ENCODE peak calls at places on chromosomes 13 and 19, in five cellular contexts. One of them, this sample, is unnamed.

GRCh38 chr13:95176611-95177259 is 124.5 kb downstream of the ABCC4 start:
- DNase-seq in C1 segment of cervical spinal cord: no peak
- DNase-seq in WTC11: no peak
- DNase-seq in NCI-H748 treated with DMSO at 0.1 percent for 48 hours: no peak
- DNase-seq in amygdala: no peak
- DNase-seq in this sample: no peak

GRCh38 chr13:109586509-109587346 is 199.7 kb downstream of the IRS2 start:
- DNase-seq in C1 segment of cervical spinal cord: no peak
- DNase-seq in WTC11: no peak
- DNase-seq in NCI-H748 treated with DMSO at 0.1 percent for 48 hours: no peak
- DNase-seq in amygdala: no peak
- DNase-seq in this sample: no peak

GRCh38 chr13:41065098-41065497 is 3.8 kb downstream of the WBP4 start:
- DNase-seq in C1 segment of cervical spinal cord: no peak
- DNase-seq in WTC11: no peak
- DNase-seq in NCI-H748 treated with DMSO at 0.1 percent for 48 hours: no peak
- DNase-seq in amygdala: no peak
- DNase-seq in this sample: no peak

GRCh38 chr19:54439174-54439851 is 9.7 kb upstream of the LENG8 start:
- DNase-seq in C1 segment of cervical spinal cord: peak; percentile 60
- DNase-seq in WTC11: peak; percentile 79
- DNase-seq in NCI-H748 treated with DMSO at 0.1 percent for 48 hours: no peak
- DNase-seq in amygdala: peak; percentile 56
- DNase-seq in this sample: no peak

GRCh38 chr13:28229522-28229921 is 91.2 kb downstream of the PAN3 start:
- DNase-seq in C1 segment of cervical spinal cord: no peak
- DNase-seq in WTC11: no peak
- DNase-seq in NCI-H748 treated with DMSO at 0.1 percent for 48 hours: no peak
- DNase-seq in amygdala: no peak
- DNase-seq in this sample: no peak

GRCh38 chr13:60745343-60745742 is 348.3 kb downstream of the TDRD3 start:
- DNase-seq in C1 segment of cervical spinal cord: no peak
- DNase-seq in WTC11: no peak
- DNase-seq in NCI-H748 treated with DMSO at 0.1 percent for 48 hours: no peak
- DNase-seq in amygdala: no peak
- DNase-seq in this sample: no peak

GRCh38 chr13:112959701-112960542 is 9.1 kb upstream of the MCF2L start:
- DNase-seq in C1 segment of cervical spinal cord: no peak
- DNase-seq in WTC11: no peak
- DNase-seq in NCI-H748 treated with DMSO at 0.1 percent for 48 hours: no peak
- DNase-seq in amygdala: no peak
- DNase-seq in this sample: no peak

GRCh38 chr19:41416194-41416674 is 10.9 kb downstream of the B3GNT8 start:
- DNase-seq in C1 segment of cervical spinal cord: no peak
- DNase-seq in WTC11: no peak
- DNase-seq in NCI-H748 treated with DMSO at 0.1 percent for 48 hours: no peak
- DNase-seq in amygdala: no peak
- DNase-seq in this sample: no peak

GRCh38 chr13:44826586-44827350 is 162.5 kb downstream of the NUFIP1 start:
- DNase-seq in C1 segment of cervical spinal cord: no peak
- DNase-seq in WTC11: no peak
- DNase-seq in NCI-H748 treated with DMSO at 0.1 percent for 48 hours: no peak
- DNase-seq in amygdala: no peak
- DNase-seq in this sample: no peak

GRCh38 chr13:95502216-95502615 is 50.3 kb upstream of the CLDN10 start:
- DNase-seq in C1 segment of cervical spinal cord: no peak
- DNase-seq in WTC11: no peak
- DNase-seq in NCI-H748 treated with DMSO at 0.1 percent for 48 hours: no peak
- DNase-seq in amygdala: no peak
- DNase-seq in this sample: no peak

GRCh38 chr13:33004454-33004853 is 11.8 kb upstream of the KL start:
- DNase-seq in C1 segment of cervical spinal cord: no peak
- DNase-seq in WTC11: no peak
- DNase-seq in NCI-H748 treated with DMSO at 0.1 percent for 48 hours: peak; percentile 89
- DNase-seq in amygdala: no peak
- DNase-seq in this sample: no peak

GRCh38 chr13:20195846-20196245 is 3.1 kb upstream of the GJB2 start:
- DNase-seq in C1 segment of cervical spinal cord: no peak
- DNase-seq in WTC11: no peak
- DNase-seq in NCI-H748 treated with DMSO at 0.1 percent for 48 hours: no peak
- DNase-seq in amygdala: no peak
- DNase-seq in this sample: no peak

GRCh38 chr19:48619692-48620565 is 623 bp downstream of the SPHK2 start:
- DNase-seq in C1 segment of cervical spinal cord: no peak
- DNase-seq in WTC11: no peak
- DNase-seq in NCI-H748 treated with DMSO at 0.1 percent for 48 hours: no peak
- DNase-seq in amygdala: no peak
- DNase-seq in this sample: no peak

GRCh38 chr13:112680741-112681360 is 9.0 kb upstream of the ATP11A start:
- DNase-seq in C1 segment of cervical spinal cord: no peak
- DNase-seq in WTC11: no peak
- DNase-seq in NCI-H748 treated with DMSO at 0.1 percent for 48 hours: no peak
- DNase-seq in amygdala: no peak
- DNase-seq in this sample: no peak

GRCh38 chr19:11405846-11406643 is 13.1 kb downstream of the RGL3 start:
- DNase-seq in C1 segment of cervical spinal cord: no peak
- DNase-seq in WTC11: peak; percentile 75
- DNase-seq in NCI-H748 treated with DMSO at 0.1 percent for 48 hours: no peak
- DNase-seq in amygdala: no peak
- DNase-seq in this sample: no peak

GRCh38 chr19:46000497-46001246 is 5.4 kb downstream of the CCDC61 start:
- DNase-seq in C1 segment of cervical spinal cord: peak; percentile 11
- DNase-seq in WTC11: peak; percentile 74
- DNase-seq in NCI-H748 treated with DMSO at 0.1 percent for 48 hours: peak; percentile 68
- DNase-seq in amygdala: peak; percentile 38
- DNase-seq in this sample: no peak

GRCh38 chr19:33405491-33406461 is 32.3 kb downstream of the CEBPG start:
- DNase-seq in C1 segment of cervical spinal cord: no peak
- DNase-seq in WTC11: no peak
- DNase-seq in NCI-H748 treated with DMSO at 0.1 percent for 48 hours: no peak
- DNase-seq in amygdala: no peak
- DNase-seq in this sample: no peak

GRCh38 chr19:56367829-56368711 is 25.3 kb downstream of the ZNF582 start:
- DNase-seq in C1 segment of cervical spinal cord: peak; percentile 63
- DNase-seq in WTC11: peak; percentile 95
- DNase-seq in NCI-H748 treated with DMSO at 0.1 percent for 48 hours: peak; percentile 93
- DNase-seq in amygdala: peak; percentile 60
- DNase-seq in this sample: peak; percentile 87

GRCh38 chr19:29841209-29841558 is 29.4 kb downstream of the CCNE1 start:
- DNase-seq in C1 segment of cervical spinal cord: no peak
- DNase-seq in WTC11: no peak
- DNase-seq in NCI-H748 treated with DMSO at 0.1 percent for 48 hours: no peak
- DNase-seq in amygdala: no peak
- DNase-seq in this sample: no peak

GRCh38 chr19:40721936-40722661 is 5.2 kb downstream of the ITPKC start:
- DNase-seq in C1 segment of cervical spinal cord: no peak
- DNase-seq in WTC11: no peak
- DNase-seq in NCI-H748 treated with DMSO at 0.1 percent for 48 hours: no peak
- DNase-seq in amygdala: no peak
- DNase-seq in this sample: no peak

This sample was measured in NCI-H446.